ENCODE peak calls at places on chromosomes 13 and 19, in five cellular contexts. K is HCT116, Y is SK-N-SH, T is K562, E is HepG2. W is an unnamed sample.

GRCh38 chr13:32309812-32310706 is 5.1 kb downstream of the ZAR1L start:
- DNase-seq in Y (peak; percentile 47), T (peak; percentile 15), K (peak; percentile 54), E (peak; percentile 65), W (no peak)

GRCh38 chr19:55373993-55374757 is 2.5 kb upstream of the TMEM190 start:
- DNase-seq in E (no peak), K (no peak), T (no peak), Y (peak; percentile 62), W (no peak)

GRCh38 chr13:47420568-47420967 is 523.7 kb upstream of the HTR2A start:
- DNase-seq in K (no peak), Y (no peak), E (no peak), T (no peak), W (no peak)

GRCh38 chr13:37490176-37490575 is 108.4 kb downstream of the POSTN start:
- DNase-seq in K (no peak), Y (no peak), E (no peak), T (no peak), W (no peak)

GRCh38 chr19:41940443-41941409 is 12.5 kb upstream of the ERFL start:
- DNase-seq in K (no peak), Y (peak; percentile 69), E (no peak), T (peak; percentile 35), W (no peak)

GRCh38 chr13:35518337-35518736 is 41.8 kb upstream of the MAB21L1 start:
- DNase-seq in E (no peak), T (no peak), K (no peak), Y (no peak), W (no peak)

GRCh38 chr19:6952956-6953355 is 65.6 kb downstream of the ADGRE1 start:
- DNase-seq in Y (no peak), T (no peak), E (no peak), K (no peak), W (no peak)

GRCh38 chr19:16645140-16645539 is 14.8 kb downstream of the SMIM7 start:
- DNase-seq in Y (no peak), K (no peak), T (no peak), E (no peak), W (no peak)

GRCh38 chr13:34419025-34419424 is 523.0 kb upstream of the NBEA start:
- DNase-seq in E (no peak), T (no peak), Y (peak; percentile 68), K (no peak), W (no peak)

GRCh38 chr19:42172261-42172660 is 40.0 kb upstream of the POU2F2 start:
- DNase-seq in K (no peak), T (no peak), E (no peak), Y (no peak), W (no peak)

GRCh38 chr19:15256708-15257331 is 24.6 kb upstream of the EPHX3 start:
- DNase-seq in E (no peak), Y (no peak), K (no peak), T (no peak), W (no peak)

GRCh38 chr13:73142091-73142490 is 83.3 kb downstream of the KLF5 start:
- DNase-seq in K (no peak), E (no peak), T (no peak), Y (no peak), W (no peak)

GRCh38 chr19:43316591-43317319 is 36.7 kb upstream of the CD177 start:
- DNase-seq in Y (peak; percentile 44), K (peak; percentile 73), T (peak; percentile 23), E (peak; percentile 56), W (no peak)

GRCh38 chr19:30450101-30450500 is 77.9 kb downstream of the ZNF536 start:
- DNase-seq in E (no peak), K (no peak), T (no peak), Y (peak; percentile 84), W (no peak)

GRCh38 chr19:6216236-6216995 is 63.4 kb downstream of the MLLT1 start:
- DNase-seq in Y (peak; percentile 39), K (no peak), E (no peak), T (no peak), W (no peak)

GRCh38 chr13:41457589-41458186 is 338 bp downstream of the RGCC start:
- DNase-seq in T (peak; percentile 52), Y (peak; percentile 66), E (no peak), K (no peak), W (no peak)

GRCh38 chr19:51689751-51690358 is 3.3 kb upstream of the SPACA6 start:
- DNase-seq in E (no peak), K (no peak), Y (peak; percentile 77), T (peak; percentile 43), W (no peak)

GRCh38 chr19:56321981-56322558 is 7.4 kb upstream of the ZSCAN5A start:
- DNase-seq in T (no peak), E (no peak), Y (no peak), K (no peak), W (no peak)

GRCh38 chr13:66347718-66348117 is 882.4 kb downstream of the PCDH9 start:
- DNase-seq in Y (no peak), E (no peak), K (no peak), T (no peak), W (no peak)

GRCh38 chr19:21202865-21203494 is 61.1 kb downstream of the ZNF431 start:
- DNase-seq in K (peak; percentile 32), Y (peak; percentile 49), E (no peak), T (peak; percentile 63), W (peak; percentile 3)

GRCh38 chr13:37618554-37618953 is 20.0 kb upstream of the POSTN start:
- DNase-seq in Y (no peak), K (no peak), T (no peak), E (no peak), W (no peak)

GRCh38 chr19:38276942-38277517 is 12.7 kb downstream of the SPINT2 start:
- DNase-seq in K (no peak), T (no peak), E (no peak), Y (no peak), W (no peak)

GRCh38 chr13:68490594-68490993 is 1260.5 kb upstream of the PCDH9 start:
- DNase-seq in E (no peak), T (no peak), K (no peak), Y (peak; percentile 8), W (no peak)

GRCh38 chr13:104614746-104615145 is 1548.5 kb upstream of the SLC10A2 start:
- DNase-seq in K (no peak), Y (no peak), T (no peak), E (no peak), W (no peak)

GRCh38 chr13:89925107-89925506 is 1422.4 kb upstream of the MIR17HG start:
- DNase-seq in E (peak; percentile 32), T (no peak), K (peak; percentile 10), Y (peak; percentile 37), W (no peak)

GRCh38 chr13:50387124-50387581 is 371.9 kb downstream of the KCNRG start:
- DNase-seq in K (no peak), E (peak; percentile 25), Y (peak; percentile 37), T (peak; percentile 25), W (no peak)

GRCh38 chr19:39936020-39936419 is 1.6 kb upstream of the FCGBP start:
- DNase-seq in T (no peak), Y (no peak), E (no peak), K (no peak), W (no peak)

GRCh38 chr19:30393046-30393445 is 20.9 kb downstream of the ZNF536 start:
- DNase-seq in T (no peak), E (no peak), Y (no peak), K (no peak), W (no peak)

GRCh38 chr13:73608731-73609485 is 525.3 kb downstream of the KLF12 start:
- DNase-seq in Y (no peak), K (no peak), T (no peak), E (no peak), W (no peak)

GRCh38 chr13:102902789-102903347 is 57.0 kb downstream of the ERCC5 start:
- DNase-seq in K (no peak), E (peak; percentile 22), Y (no peak), T (no peak), W (no peak)

GRCh38 chr19:40035996-40036395 is 20.0 kb downstream of the ZNF780B start:
- DNase-seq in Y (no peak), T (no peak), K (no peak), E (no peak), W (no peak)

GRCh38 chr13:113981611-113982295 is 7.9 kb upstream of the C13orf46 start:
- DNase-seq in E (no peak), Y (no peak), K (no peak), T (no peak), W (no peak)

GRCh38 chr13:48000559-48001126 is 430 bp downstream of the SUCLA2 start:
- DNase-seq in K (no peak), E (no peak), Y (no peak), T (no peak), W (no peak)

GRCh38 chr13:32007494-32007893 is 24.1 kb upstream of the FRY start:
- DNase-seq in E (no peak), T (no peak), Y (no peak), K (no peak), W (no peak)

GRCh38 chr13:54733639-54734038 is 1705.0 kb downstream of the OLFM4 start:
- DNase-seq in Y (no peak), K (no peak), T (no peak), E (peak; percentile 3), W (no peak)

GRCh38 chr13:44867825-44868224 is 121.4 kb downstream of the NUFIP1 start:
- DNase-seq in T (no peak), Y (no peak), E (no peak), K (no peak), W (no peak)
- TF ChIP-seq REST in T (no peak), Y (no peak), E (no peak), K (no peak), W (no peak)

GRCh38 chr13:33352520-33352919 is 67.0 kb upstream of the STARD13 start:
- DNase-seq in T (no peak), E (no peak), K (no peak), Y (no peak), W (no peak)
- H3K9ac ChIP-seq in T (no peak overlapping the region), E (no peak overlapping the region), K (no peak overlapping the region), Y (no peak overlapping the region), W (no peak overlapping the region)

GRCh38 chr19:8352134-8352827 is 9.2 kb upstream of the KANK3 start:
- DNase-seq in Y (no peak), T (no peak), K (no peak), E (no peak), W (no peak)
- TF ChIP-seq REST in Y (no peak), T (no peak), K (no peak), E (no peak), W (no peak)

GRCh38 chr19:45687599-45687998 is 4.2 kb downstream of the SNRPD2 start:
- DNase-seq in Y (no peak), K (no peak), E (no peak), T (no peak), W (no peak)

GRCh38 chr19:45691516-45692186 is at the start of gene SNRPD2:
- DNase-seq in Y (peak; percentile 88), T (peak; percentile 93), K (peak; percentile 86), E (peak; percentile 91), W (peak; percentile 83)

GRCh38 chr19:45692187-45693111 is at the start of gene QPCTL:
- DNase-seq in T (peak; percentile 88), Y (peak; percentile 92), E (peak; percentile 100), K (peak; percentile 99), W (peak; percentile 100)

DNA sequence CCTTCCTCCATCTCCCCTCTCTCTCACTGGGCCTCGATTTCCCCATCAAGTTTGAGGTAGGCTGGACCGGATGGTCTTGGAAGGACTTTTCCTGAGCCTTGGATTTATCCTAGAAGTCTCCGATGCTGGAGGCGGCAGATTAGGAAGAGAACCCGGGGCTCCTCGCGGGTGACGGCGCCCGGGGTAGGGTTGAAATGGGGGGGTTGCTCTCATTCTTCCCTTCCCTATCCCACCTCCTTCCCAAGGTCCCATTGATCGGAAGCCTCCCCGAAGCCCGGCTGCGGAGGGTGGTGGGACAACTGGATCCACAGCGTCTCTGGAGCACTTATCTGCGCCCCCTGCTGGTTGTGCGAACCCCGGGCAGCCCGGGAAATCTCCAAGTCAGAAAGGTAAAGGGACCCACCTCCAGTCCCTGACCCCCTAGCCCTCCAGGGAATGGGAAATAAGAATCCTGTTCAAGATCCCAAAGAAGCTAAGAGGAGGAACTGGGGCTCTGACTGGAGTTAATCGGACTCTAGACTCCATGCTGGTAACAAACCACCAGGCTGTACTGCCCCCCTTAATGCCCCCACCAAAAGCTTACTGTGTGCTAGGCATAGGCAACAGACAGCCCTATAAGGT is 812 bp downstream of the QPCTL start:
- DNase-seq in E (peak; percentile 64), Y (peak; percentile 85), T (peak; percentile 77), K (no peak), W (no peak)
- H3K9ac ChIP-seq in E (peak overlapping the region; percentile 95), Y (peak overlapping the region; percentile 82), T (peak overlapping the region; percentile 84), K (peak overlapping the region; percentile 97), W (peak overlapping the region; percentile 92)

W was measured in GM12878.